ENCODE peak calls at places on chromosomes 4 and X, in eight cellular contexts. One of them, this sample, is unnamed.

GRCh38 chr4:44632089-44632488 is 19.3 kb downstream of the YIPF7 start:
- DNase-seq in mesenchymal stem cell: no peak
- DNase-seq in HCT116: no peak
- DNase-seq in Karpas-422: peak
- DNase-seq in neural progenitor cell: no peak
- DNase-seq in neuronal stem cell: no peak
- DNase-seq in SK-N-SH: no peak
- DNase-seq in K562: no peak
- DNase-seq in this sample: no peak

GRCh38 chrX:110008001-110008635 is 5.2 kb downstream of the TMEM164 start:
- DNase-seq in mesenchymal stem cell: no peak
- DNase-seq in HCT116: no peak
- DNase-seq in Karpas-422: no peak
- DNase-seq in neural progenitor cell: no peak
- DNase-seq in neuronal stem cell: no peak
- DNase-seq in SK-N-SH: peak
- DNase-seq in K562: no peak
- DNase-seq in this sample: no peak

GRCh38 chr4:87097075-87097474 is 123.3 kb downstream of the KLHL8 start:
- DNase-seq in mesenchymal stem cell: no peak
- DNase-seq in HCT116: no peak
- DNase-seq in Karpas-422: no peak
- DNase-seq in neural progenitor cell: peak
- DNase-seq in neuronal stem cell: no peak
- DNase-seq in SK-N-SH: no peak
- DNase-seq in K562: no peak
- DNase-seq in this sample: no peak

GRCh38 chr4:147482281-147482680 is 1.4 kb downstream of the EDNRA start:
- DNase-seq in mesenchymal stem cell: no peak
- DNase-seq in HCT116: no peak
- DNase-seq in Karpas-422: no peak
- DNase-seq in neural progenitor cell: no peak
- DNase-seq in neuronal stem cell: no peak
- DNase-seq in SK-N-SH: no peak
- DNase-seq in K562: no peak
- DNase-seq in this sample: no peak

GRCh38 chr4:82850684-82851083 is 40.3 kb downstream of the SEC31A start:
- DNase-seq in mesenchymal stem cell: no peak
- DNase-seq in HCT116: no peak
- DNase-seq in Karpas-422: no peak
- DNase-seq in neural progenitor cell: no peak
- DNase-seq in neuronal stem cell: no peak
- DNase-seq in SK-N-SH: no peak
- DNase-seq in K562: no peak
- DNase-seq in this sample: no peak

GRCh38 chr4:180310616-180311015 is 1932.6 kb upstream of the TENM3 start:
- DNase-seq in mesenchymal stem cell: no peak
- DNase-seq in HCT116: no peak
- DNase-seq in Karpas-422: no peak
- DNase-seq in neural progenitor cell: no peak
- DNase-seq in neuronal stem cell: no peak
- DNase-seq in SK-N-SH: no peak
- DNase-seq in K562: no peak
- DNase-seq in this sample: no peak

GRCh38 chrX:5681159-5681558 is 547.5 kb downstream of the NLGN4X start:
- DNase-seq in mesenchymal stem cell: no peak
- DNase-seq in HCT116: no peak
- DNase-seq in Karpas-422: peak
- DNase-seq in neural progenitor cell: peak
- DNase-seq in neuronal stem cell: no peak
- DNase-seq in SK-N-SH: peak
- DNase-seq in K562: no peak
- DNase-seq in this sample: peak

GRCh38 chrX:147838465-147839131 is 73.1 kb upstream of the FMR1 start:
- DNase-seq in mesenchymal stem cell: no peak
- DNase-seq in HCT116: no peak
- DNase-seq in Karpas-422: peak
- DNase-seq in neural progenitor cell: peak
- DNase-seq in neuronal stem cell: no peak
- DNase-seq in SK-N-SH: no peak
- DNase-seq in K562: no peak
- DNase-seq in this sample: peak

GRCh38 chr4:170491981-170492380 is 402.2 kb upstream of the AADAT start:
- DNase-seq in mesenchymal stem cell: no peak
- DNase-seq in HCT116: no peak
- DNase-seq in Karpas-422: no peak
- DNase-seq in neural progenitor cell: no peak
- DNase-seq in neuronal stem cell: no peak
- DNase-seq in SK-N-SH: no peak
- DNase-seq in K562: no peak
- DNase-seq in this sample: no peak

GRCh38 chrX:56802428-56802827 is 73.4 kb downstream of the NBDY start:
- DNase-seq in mesenchymal stem cell: no peak
- DNase-seq in HCT116: no peak
- DNase-seq in Karpas-422: no peak
- DNase-seq in neural progenitor cell: no peak
- DNase-seq in neuronal stem cell: no peak
- DNase-seq in SK-N-SH: no peak
- DNase-seq in K562: no peak
- DNase-seq in this sample: no peak

GRCh38 chr4:11900277-11900676 is 471.6 kb upstream of the HS3ST1 start:
- DNase-seq in mesenchymal stem cell: no peak
- DNase-seq in HCT116: no peak
- DNase-seq in Karpas-422: no peak
- DNase-seq in neural progenitor cell: no peak
- DNase-seq in neuronal stem cell: no peak
- DNase-seq in SK-N-SH: no peak
- DNase-seq in K562: no peak
- DNase-seq in this sample: no peak

GRCh38 chr4:150310159-150310895 is 232.1 kb downstream of the DCLK2 start:
- DNase-seq in mesenchymal stem cell: peak
- DNase-seq in HCT116: no peak
- DNase-seq in Karpas-422: no peak
- DNase-seq in neural progenitor cell: no peak
- DNase-seq in neuronal stem cell: no peak
- DNase-seq in SK-N-SH: no peak
- DNase-seq in K562: no peak
- DNase-seq in this sample: no peak

GRCh38 chrX:76183289-76184057 is 10.6 kb downstream of the PBDC1 start:
- DNase-seq in mesenchymal stem cell: peak
- DNase-seq in HCT116: no peak
- DNase-seq in Karpas-422: no peak
- DNase-seq in neural progenitor cell: no peak
- DNase-seq in neuronal stem cell: no peak
- DNase-seq in SK-N-SH: no peak
- DNase-seq in K562: no peak
- DNase-seq in this sample: no peak

GRCh38 chrX:134396174-134396573 is 63.8 kb upstream of the HPRT1 start:
- DNase-seq in mesenchymal stem cell: peak
- DNase-seq in HCT116: no peak
- DNase-seq in Karpas-422: peak
- DNase-seq in neural progenitor cell: peak
- DNase-seq in neuronal stem cell: no peak
- DNase-seq in SK-N-SH: peak
- DNase-seq in K562: peak
- DNase-seq in this sample: peak

GRCh38 chr4:8558080-8558960 is 21.9 kb upstream of the GPR78 start:
- DNase-seq in mesenchymal stem cell: no peak
- DNase-seq in HCT116: no peak
- DNase-seq in Karpas-422: no peak
- DNase-seq in neural progenitor cell: no peak
- DNase-seq in neuronal stem cell: no peak
- DNase-seq in SK-N-SH: no peak
- DNase-seq in K562: no peak
- DNase-seq in this sample: no peak

GRCh38 chr4:75633846-75634245 is 3.5 kb upstream of the CDKL2 start:
- DNase-seq in mesenchymal stem cell: peak
- DNase-seq in HCT116: no peak
- DNase-seq in Karpas-422: no peak
- DNase-seq in neural progenitor cell: no peak
- DNase-seq in neuronal stem cell: no peak
- DNase-seq in SK-N-SH: no peak
- DNase-seq in K562: no peak
- DNase-seq in this sample: no peak

GRCh38 chr4:75630932-75631320 is 598 bp upstream of the CDKL2 start:
- DNase-seq in mesenchymal stem cell: no peak
- DNase-seq in HCT116: no peak
- DNase-seq in Karpas-422: no peak
- DNase-seq in neural progenitor cell: no peak
- DNase-seq in neuronal stem cell: no peak
- DNase-seq in SK-N-SH: no peak
- DNase-seq in K562: no peak
- DNase-seq in this sample: no peak

GRCh38 chr4:75634281-75634680 is 4.0 kb upstream of the CDKL2 start:
- DNase-seq in mesenchymal stem cell: no peak
- DNase-seq in HCT116: no peak
- DNase-seq in Karpas-422: no peak
- DNase-seq in neural progenitor cell: no peak
- DNase-seq in neuronal stem cell: no peak
- DNase-seq in SK-N-SH: no peak
- DNase-seq in K562: no peak
- DNase-seq in this sample: no peak

GRCh38 chr4:75629239-75629638 is 1.1 kb downstream of the CDKL2 start:
- DNase-seq in mesenchymal stem cell: no peak
- DNase-seq in HCT116: no peak
- DNase-seq in Karpas-422: no peak
- DNase-seq in neural progenitor cell: no peak
- DNase-seq in neuronal stem cell: no peak
- DNase-seq in SK-N-SH: no peak
- DNase-seq in K562: no peak
- DNase-seq in this sample: peak

GRCh38 chr4:75630174-75630931 is at the start of gene CDKL2:
- DNase-seq in mesenchymal stem cell: peak
- DNase-seq in HCT116: peak
- DNase-seq in Karpas-422: peak
- DNase-seq in neural progenitor cell: peak
- DNase-seq in neuronal stem cell: peak
- DNase-seq in SK-N-SH: peak
- DNase-seq in K562: no peak
- DNase-seq in this sample: peak
- H3K27ac ChIP-seq in mesenchymal stem cell: no peak
- H3K27ac ChIP-seq in HCT116: peak
- H3K27ac ChIP-seq in Karpas-422: no peak
- H3K27ac ChIP-seq in neural progenitor cell: no peak
- H3K27ac ChIP-seq in neuronal stem cell: no peak
- H3K27ac ChIP-seq in SK-N-SH: no peak
- H3K27ac ChIP-seq in K562: no peak
- H3K27ac ChIP-seq in this sample: no peak

GRCh38 chrX:129956765-129957164 is 25.7 kb upstream of the BCORL1 start:
- DNase-seq in mesenchymal stem cell: no peak
- DNase-seq in HCT116: no peak
- DNase-seq in Karpas-422: no peak
- DNase-seq in neural progenitor cell: no peak
- DNase-seq in neuronal stem cell: no peak
- DNase-seq in SK-N-SH: no peak
- DNase-seq in K562: no peak
- DNase-seq in this sample: no peak
- H3K4me3 ChIP-seq in mesenchymal stem cell: peak
- H3K4me3 ChIP-seq in HCT116: peak
- H3K4me3 ChIP-seq in Karpas-422: peak
- H3K4me3 ChIP-seq in neural progenitor cell: peak
- H3K4me3 ChIP-seq in neuronal stem cell: peak
- H3K4me3 ChIP-seq in SK-N-SH: peak
- H3K4me3 ChIP-seq in K562: peak
- H3K4me3 ChIP-seq in this sample: peak

GRCh38 chr4:88567591-88567990 is 24.7 kb upstream of the HERC3 start:
- DNase-seq in mesenchymal stem cell: no peak
- DNase-seq in HCT116: no peak
- DNase-seq in Karpas-422: no peak
- DNase-seq in neural progenitor cell: no peak
- DNase-seq in neuronal stem cell: no peak
- DNase-seq in SK-N-SH: no peak
- DNase-seq in K562: no peak
- DNase-seq in this sample: no peak

GRCh38 chr4:88569944-88570455 is 22.3 kb upstream of the HERC3 start:
- DNase-seq in mesenchymal stem cell: no peak
- DNase-seq in HCT116: no peak
- DNase-seq in Karpas-422: no peak
- DNase-seq in neural progenitor cell: no peak
- DNase-seq in neuronal stem cell: no peak
- DNase-seq in SK-N-SH: no peak
- DNase-seq in K562: no peak
- DNase-seq in this sample: no peak

GRCh38 chr4:88575222-88575621 is 17.1 kb upstream of the HERC3 start:
- DNase-seq in mesenchymal stem cell: no peak
- DNase-seq in HCT116: no peak
- DNase-seq in Karpas-422: no peak
- DNase-seq in neural progenitor cell: no peak
- DNase-seq in neuronal stem cell: no peak
- DNase-seq in SK-N-SH: no peak
- DNase-seq in K562: no peak
- DNase-seq in this sample: no peak

GRCh38 chr4:88573995-88574394 is 18.3 kb upstream of the HERC3 start:
- DNase-seq in mesenchymal stem cell: peak
- DNase-seq in HCT116: peak
- DNase-seq in Karpas-422: no peak
- DNase-seq in neural progenitor cell: peak
- DNase-seq in neuronal stem cell: no peak
- DNase-seq in SK-N-SH: no peak
- DNase-seq in K562: no peak
- DNase-seq in this sample: no peak

DNA sequence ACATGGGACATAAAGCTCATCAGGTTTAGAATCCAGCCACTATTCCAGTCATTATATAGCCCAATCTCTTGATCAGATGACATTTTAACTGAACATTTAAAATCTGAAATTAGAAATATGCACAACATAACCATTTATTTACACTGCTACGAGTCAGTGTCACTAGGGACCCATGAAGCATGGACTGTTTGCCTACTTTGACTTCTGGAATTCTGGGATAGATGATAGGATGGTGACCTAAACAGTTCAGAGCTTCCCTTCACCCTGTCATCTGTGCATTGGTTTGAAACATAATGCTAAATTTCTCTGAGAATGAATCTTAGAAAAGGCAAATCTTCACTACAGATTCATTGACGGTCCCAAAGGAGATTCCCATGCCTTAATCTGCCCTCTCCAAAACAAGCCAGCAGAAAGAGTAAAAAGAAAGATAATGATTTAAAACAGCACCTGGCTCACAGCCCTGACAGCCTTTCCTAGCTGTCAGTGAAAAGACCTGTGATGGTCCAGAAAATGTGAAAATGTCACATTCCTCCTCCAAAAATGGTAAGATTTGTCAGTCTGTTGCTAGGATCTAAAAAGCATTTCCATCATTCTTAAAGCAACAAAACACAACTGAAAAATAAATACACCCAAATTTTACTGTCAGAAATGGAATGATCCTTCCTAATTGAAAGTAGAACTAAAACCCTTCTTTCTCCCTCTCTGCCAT is 18.8 kb upstream of the HERC3 start:
- DNase-seq in mesenchymal stem cell: no peak
- DNase-seq in HCT116: no peak
- DNase-seq in Karpas-422: no peak
- DNase-seq in neural progenitor cell: no peak
- DNase-seq in neuronal stem cell: no peak
- DNase-seq in SK-N-SH: no peak
- DNase-seq in K562: no peak
- DNase-seq in this sample: no peak
- H3K4me2 ChIP-seq in mesenchymal stem cell: no peak
- H3K4me2 ChIP-seq in HCT116: peak
- H3K4me2 ChIP-seq in Karpas-422: no peak
- H3K4me2 ChIP-seq in neural progenitor cell: no peak
- H3K4me2 ChIP-seq in neuronal stem cell: no peak
- H3K4me2 ChIP-seq in SK-N-SH: no peak
- H3K4me2 ChIP-seq in K562: no peak
- H3K4me2 ChIP-seq in this sample: no peak

GRCh38 chr4:140427919-140428471 is 547 bp upstream of the CLGN start:
- DNase-seq in mesenchymal stem cell: peak
- DNase-seq in HCT116: peak
- DNase-seq in Karpas-422: no peak
- DNase-seq in neural progenitor cell: no peak
- DNase-seq in neuronal stem cell: no peak
- DNase-seq in SK-N-SH: no peak
- DNase-seq in K562: no peak
- DNase-seq in this sample: peak
- H3K27ac ChIP-seq in mesenchymal stem cell: no peak
- H3K27ac ChIP-seq in HCT116: no peak
- H3K27ac ChIP-seq in Karpas-422: no peak
- H3K27ac ChIP-seq in neural progenitor cell: no peak
- H3K27ac ChIP-seq in neuronal stem cell: no peak
- H3K27ac ChIP-seq in SK-N-SH: no peak
- H3K27ac ChIP-seq in K562: peak
- H3K27ac ChIP-seq in this sample: no peak